ENCODE peak calls at places on chromosomes 3 and 15, in four cellular contexts. T is H1, O is endothelial cell of umbilical vein, F is GM23338. W is an unnamed sample.

GRCh38 chr3:188584958-188585689 is 431.2 kb downstream of the LPP start:
- DNase-seq in T (no peak), O (peak), F (peak), W (no peak)

GRCh38 chr3:99324854-99325253 is 313.5 kb upstream of the COL8A1 start:
- DNase-seq in T (no peak), O (no peak), F (no peak), W (no peak)

GRCh38 chr3:34159613-34160420 is 361.4 kb downstream of the PDCD6IP start:
- DNase-seq in T (no peak), O (no peak), F (no peak), W (no peak)

GRCh38 chr3:93961489-93961888 is 12.2 kb downstream of the PROS1 start:
- DNase-seq in T (no peak), O (no peak), F (no peak), W (no peak)

GRCh38 chr15:85477730-85478129 is 97.3 kb downstream of the AKAP13 start:
- DNase-seq in T (no peak), O (peak), F (no peak), W (no peak)

GRCh38 chr15:58490405-58491150 is 58.8 kb downstream of the LIPC start:
- DNase-seq in T (no peak), O (no peak), F (no peak), W (no peak)

GRCh38 chr3:133437391-133438093 is 37.7 kb downstream of the BFSP2 start:
- DNase-seq in T (no peak), O (peak), F (peak), W (no peak)

GRCh38 chr3:37171144-37171543 is 3.2 kb downstream of the LRRFIP2 start:
- DNase-seq in T (no peak), O (no peak), F (no peak), W (no peak)

GRCh38 chr15:58535337-58535736 is 103.5 kb downstream of the LIPC start:
- DNase-seq in T (no peak), O (no peak), F (no peak), W (no peak)

GRCh38 chr15:32723171-32723948 is 5.6 kb downstream of the GREM1 start:
- DNase-seq in T (no peak), O (no peak), F (no peak), W (no peak)

GRCh38 chr3:131917006-131917405 is 117.8 kb downstream of the CPNE4 start:
- DNase-seq in T (no peak), O (no peak), F (no peak), W (no peak)

GRCh38 chr3:67400476-67400875 is 253.9 kb downstream of the SUCLG2 start:
- DNase-seq in T (no peak), O (no peak), F (no peak), W (no peak)

GRCh38 chr15:48059786-48060185 is 61.0 kb upstream of the SLC24A5 start:
- DNase-seq in T (no peak), O (no peak), F (no peak), W (no peak)

GRCh38 chr15:41629436-41629835 is 30.8 kb upstream of the MGA start:
- DNase-seq in T (no peak), O (no peak), F (no peak), W (no peak)

GRCh38 chr3:84958495-84959469 is at the start of gene CADM2:
- DNase-seq in T (peak), O (peak), F (peak), W (no peak)

GRCh38 chr15:57573151-57573550 is 18.6 kb upstream of the MYZAP start:
- DNase-seq in T (no peak), O (no peak), F (no peak), W (no peak)

GRCh38 chr15:34039506-34040123 is 611 bp upstream of the AVEN start:
- DNase-seq in T (no peak), O (peak), F (no peak), W (no peak)

GRCh38 chr3:38114875-38115644 is 21.9 kb downstream of the ACAA1 start:
- DNase-seq in T (no peak), O (no peak), F (no peak), W (no peak)

GRCh38 chr3:12471228-12471627 is 13.1 kb upstream of the TSEN2 start:
- DNase-seq in T (no peak), O (no peak), F (peak), W (no peak)

GRCh38 chr15:51708013-51708412 is 26.7 kb downstream of the SCG3 start:
- DNase-seq in T (no peak), O (no peak), F (no peak), W (no peak)

GRCh38 chr3:175240928-175241327 is 381.8 kb downstream of the NAALADL2 start:
- DNase-seq in T (no peak), O (no peak), F (no peak), W (no peak)

GRCh38 chr15:68382286-68383007 is 49.5 kb downstream of the ITGA11 start:
- DNase-seq in T (peak), O (no peak), F (no peak), W (no peak)

GRCh38 chr3:153038779-153039178 is 123.2 kb upstream of the RAP2B start:
- DNase-seq in T (no peak), O (no peak), F (no peak), W (no peak)

GRCh38 chr15:83081256-83082014 is 14.4 kb upstream of the BTBD1 start:
- DNase-seq in T (no peak), O (no peak), F (no peak), W (no peak)

GRCh38 chr3:115660646-115661442 is 37.5 kb downstream of the GAP43 start:
- DNase-seq in T (no peak), O (no peak), F (no peak), W (no peak)

GRCh38 chr3:105352976-105353375 is 13.7 kb upstream of the ALCAM start:
- DNase-seq in T (no peak), O (no peak), F (no peak), W (no peak)

GRCh38 chr3:47542614-47543173 is 29.2 kb upstream of the ELP6 start:
- DNase-seq in T (no peak), O (no peak), F (no peak), W (no peak)

GRCh38 chr3:182248349-182248880 is 536.7 kb downstream of the SOX2 start:
- DNase-seq in T (no peak), O (no peak), F (no peak), W (no peak)

DNA sequence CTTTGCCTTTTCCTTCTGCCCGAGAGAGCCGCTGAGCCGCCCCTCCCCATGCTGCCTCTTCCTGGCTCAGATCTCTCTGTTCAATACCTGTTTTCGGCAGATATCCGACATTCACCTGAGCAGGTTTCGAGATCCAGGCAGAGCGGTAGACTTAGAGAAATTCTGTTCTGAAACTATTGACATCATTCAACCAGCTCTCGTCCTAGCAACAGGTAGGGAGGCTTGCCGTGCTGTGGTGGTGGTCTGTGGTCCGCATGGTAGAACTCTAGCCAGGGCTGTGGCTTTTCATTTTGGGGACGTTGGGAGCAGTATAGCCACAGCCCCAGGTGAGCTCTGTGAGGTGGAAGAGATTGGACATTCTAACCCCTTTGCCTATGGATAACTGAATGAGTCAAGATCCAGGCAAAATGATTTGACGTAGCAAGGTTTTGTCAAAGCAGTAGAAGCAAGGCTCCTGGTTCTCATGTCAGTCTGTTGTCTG is 811 bp downstream of the TMEM62 start:
- DNase-seq in T (no peak), O (peak), F (peak), W (no peak)
- H3K27ac ChIP-seq in T (no peak), O (no peak), F (no peak), W (no peak)

DNA sequence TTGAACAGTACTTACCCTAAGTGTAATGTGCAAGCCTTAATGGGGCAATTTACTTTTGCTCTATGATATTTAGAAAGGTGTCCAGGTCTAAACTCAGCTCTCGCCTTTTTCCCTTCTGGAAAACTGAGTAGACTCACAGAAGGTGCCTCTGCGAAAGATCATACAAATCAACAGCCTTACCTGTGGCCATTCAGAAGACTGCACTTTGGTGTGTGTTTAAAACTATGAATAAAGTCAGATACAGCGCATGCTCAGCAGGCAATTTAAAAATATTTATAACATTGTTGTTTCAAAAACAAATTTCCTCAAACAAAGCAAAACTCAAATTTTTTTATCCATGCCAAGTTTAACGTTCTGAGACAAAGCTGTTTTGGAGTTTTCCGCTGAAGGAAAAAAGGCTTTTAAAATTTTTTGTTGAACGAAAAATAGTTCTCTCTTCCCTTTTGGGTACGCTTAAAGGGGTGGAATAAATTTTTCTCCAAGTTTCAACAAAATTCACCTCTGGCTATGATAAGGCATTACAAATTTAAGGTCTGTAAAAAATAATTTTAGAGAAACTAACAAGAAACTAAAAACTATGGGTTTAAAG is 156.3 kb downstream of the TIGIT start:
- DNase-seq in T (no peak), O (no peak), F (no peak), W (no peak)
- TF ChIP-seq POLR2AphosphoS5 in T (no peak), O (no peak), F (peak), W (no peak)

DNA sequence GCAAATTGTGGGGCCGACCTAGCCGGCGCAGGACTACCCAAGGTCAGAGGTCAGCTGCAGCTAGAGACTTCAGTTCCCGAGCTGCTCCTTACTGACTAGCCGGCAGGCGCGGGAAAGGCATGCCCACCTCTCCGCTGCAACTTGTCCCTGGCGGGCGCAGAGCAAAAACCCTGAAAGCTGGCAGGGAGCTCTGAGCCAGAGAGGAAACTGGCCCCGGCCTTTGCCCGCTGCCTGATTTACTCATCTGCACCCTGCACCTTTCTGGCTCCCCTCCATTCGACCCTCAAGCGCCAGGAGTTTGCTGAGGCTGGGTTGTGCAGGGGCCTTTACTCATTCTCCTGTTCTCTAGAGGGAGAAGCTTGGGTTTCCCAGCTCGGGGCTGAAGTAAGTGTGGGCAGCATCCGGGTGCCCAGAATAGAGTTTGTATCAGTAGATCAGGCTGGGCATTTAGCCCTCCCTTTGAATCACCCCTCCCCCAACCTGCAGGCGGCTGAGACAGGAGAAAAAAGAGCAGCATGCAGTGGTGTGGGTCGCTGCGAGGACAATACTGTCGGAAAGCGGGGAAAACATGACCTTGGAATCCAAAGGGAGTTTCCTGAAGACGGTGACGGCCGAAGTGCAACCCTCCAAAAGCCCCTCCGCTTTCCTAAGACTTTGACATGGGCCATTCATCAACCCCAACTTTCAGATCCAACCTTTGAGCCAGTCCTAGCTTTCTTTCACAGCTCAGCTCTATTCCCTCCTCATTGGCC is 1.4 kb downstream of the ZIC4 start:
- DNase-seq in T (peak), O (no peak), F (peak), W (no peak)
- TF ChIP-seq EZH2 in T (peak), O (peak), F (no peak), W (no peak)

GRCh38 chr3:102180291-102180931 is 254.4 kb upstream of the ZPLD1 start:
- DNase-seq in T (no peak), O (peak), F (no peak), W (peak)
- H3K27ac ChIP-seq in T (no peak), O (peak), F (no peak), W (peak)

W was measured in SK-N-MC.